ENCODE peak calls at places on chromosomes 4 and X, in six cellular contexts. U, G, Z, W, V and H are unnamed samples.

GRCh38 chr4:5758741-5759140 is 47.7 kb downstream of the EVC start:
- DNase-seq in W (no peak), G (no peak), U (peak), Z (no peak), V (peak), H (peak)

GRCh38 chrX:73867144-73867543 is 304.1 kb downstream of the CHIC1 start:
- DNase-seq in W (no peak), U (peak), Z (no peak), G (no peak), V (no peak), H (no peak)

GRCh38 chrX:1491851-1492349 is 39.2 kb upstream of the ASMTL start:
- DNase-seq in G (no peak), Z (no peak), W (no peak), U (peak), V (no peak), H (no peak)

GRCh38 chr4:25787891-25788331 is 74.9 kb downstream of the SEL1L3 start:
- DNase-seq in V (no peak), G (no peak), W (no peak), Z (no peak), U (no peak), H (no peak)

GRCh38 chrX:24479924-24480722 is 15.0 kb downstream of the PDK3 start:
- DNase-seq in W (no peak), V (peak), U (no peak), Z (peak), G (peak), H (no peak)

GRCh38 chr4:75916091-75916661 is 13.9 kb upstream of the PPEF2 start:
- DNase-seq in V (peak), U (peak), W (no peak), G (peak), Z (no peak), H (peak)

GRCh38 chrX:114611018-114611619 is 27.2 kb downstream of the HTR2C start:
- DNase-seq in U (peak), V (peak), W (no peak), Z (no peak), G (no peak), H (peak)

GRCh38 chrX:96707829-96708228 is 23.2 kb downstream of the DIAPH2 start:
- DNase-seq in V (no peak), G (no peak), U (no peak), Z (no peak), W (no peak), H (no peak)

GRCh38 chr4:38119663-38120374 is 159.6 kb downstream of the PTTG2 start:
- DNase-seq in U (peak), G (no peak), W (no peak), Z (no peak), V (no peak), H (no peak)

GRCh38 chrX:124736553-124737240 is 390.3 kb downstream of the SH2D1A start:
- DNase-seq in U (no peak), V (peak), Z (no peak), W (no peak), G (peak), H (no peak)

GRCh38 chrX:19291086-19291485 is 52.6 kb upstream of the PDHA1 start:
- DNase-seq in G (no peak), W (no peak), V (no peak), U (no peak), Z (no peak), H (no peak)

GRCh38 chr4:39555472-39555871 is 28.2 kb upstream of the UGDH start:
- DNase-seq in G (no peak), V (no peak), Z (no peak), U (no peak), W (no peak), H (no peak)

GRCh38 chr4:140485939-140486338 is 12.2 kb downstream of the MGAT4D start:
- DNase-seq in G (no peak), U (no peak), V (no peak), Z (no peak), W (no peak), H (no peak)

GRCh38 chrX:119427024-119427794 is 28.1 kb downstream of the SLC25A43 start:
- DNase-seq in G (no peak), W (no peak), Z (peak), V (no peak), U (peak), H (no peak)

GRCh38 chr4:94256144-94256783 is 48.6 kb downstream of the SMARCAD1 start:
- DNase-seq in G (no peak), V (no peak), W (no peak), U (no peak), Z (no peak), H (no peak)

GRCh38 chr4:7505116-7505900 is 70.6 kb upstream of the PSAPL1 start:
- DNase-seq in U (no peak), G (no peak), V (no peak), Z (no peak), W (no peak), H (no peak)

GRCh38 chr4:7815562-7815961 is 124.1 kb downstream of the AFAP1 start:
- DNase-seq in Z (no peak), V (no peak), U (peak), G (no peak), W (no peak), H (no peak)

GRCh38 chr4:76665139-76665538 is 230.1 kb downstream of the SHROOM3 start:
- DNase-seq in U (peak), W (no peak), Z (no peak), V (no peak), G (no peak), H (no peak)

GRCh38 chr4:6902318-6903042 is 7.1 kb upstream of the TBC1D14 start:
- DNase-seq in W (no peak), V (no peak), U (no peak), G (no peak), Z (no peak), H (no peak)

GRCh38 chr4:95547708-95548471 is 883 bp downstream of the UNC5C start:
- DNase-seq in W (no peak), U (peak), G (no peak), Z (no peak), V (no peak), H (no peak)

GRCh38 chr4:11719879-11720278 is 291.2 kb upstream of the HS3ST1 start:
- DNase-seq in W (no peak), U (no peak), V (no peak), Z (no peak), G (no peak), H (no peak)

GRCh38 chrX:135688137-135688536 is 25.3 kb upstream of the CT45A1 start:
- DNase-seq in V (no peak), Z (no peak), G (no peak), W (no peak), U (no peak), H (no peak)

GRCh38 chr4:8194306-8195242 is 4.5 kb upstream of the SH3TC1 start:
- DNase-seq in U (no peak), W (no peak), Z (no peak), G (no peak), V (no peak), H (no peak)

GRCh38 chrX:95346854-95347253 is 1337.8 kb upstream of the DIAPH2 start:
- DNase-seq in W (no peak), U (no peak), Z (no peak), G (no peak), V (no peak), H (no peak)

GRCh38 chrX:48490661-48491060 is 14.7 kb downstream of the FTSJ1 start:
- DNase-seq in U (no peak), W (no peak), V (no peak), Z (no peak), G (no peak), H (no peak)

GRCh38 chr4:41154814-41155177 is 59.5 kb downstream of the APBB2 start:
- DNase-seq in U (peak), W (no peak), Z (no peak), V (no peak), G (no peak), H (peak)

GRCh38 chr4:78902313-78902712 is 36.9 kb downstream of the PAQR3 start:
- DNase-seq in V (no peak), W (no peak), U (no peak), G (no peak), Z (no peak), H (no peak)

GRCh38 chr4:169621754-169622481 is 1.5 kb downstream of the CLCN3 start:
- DNase-seq in U (peak), V (peak), W (no peak), Z (no peak), G (peak), H (no peak)

GRCh38 chr4:15303052-15303641 is 124.7 kb upstream of the C1QTNF7 start:
- DNase-seq in U (peak), W (no peak), Z (no peak), V (no peak), G (no peak), H (no peak)